ENCODE peak calls at places on chromosomes 4 and X, in six cellular contexts. Z, P, O, U, A and H are unnamed samples.

GRCh38 chrX:10172867-10173266 is 16.1 kb downstream of the CLCN4 start:
- DNase-seq in Z (no peak), P (peak), O (no peak), U (no peak), A (no peak), H (no peak)

GRCh38 chr4:144343143-144343755 is 202.7 kb upstream of the GYPA start:
- DNase-seq in Z (no peak), P (no peak), O (no peak), U (no peak), A (no peak), H (no peak)

GRCh38 chr4:24278693-24279092 is 305.7 kb downstream of the DHX15 start:
- DNase-seq in Z (peak), P (no peak), O (no peak), U (no peak), A (no peak), H (no peak)

GRCh38 chr4:1960170-1960825 is 48.5 kb downstream of the NELFA start:
- DNase-seq in Z (no peak), P (no peak), O (no peak), U (no peak), A (no peak), H (no peak)

GRCh38 chr4:168309781-168310180 is 8.8 kb downstream of the DDX60 start:
- DNase-seq in Z (peak), P (no peak), O (no peak), U (no peak), A (no peak), H (no peak)

GRCh38 chr4:101337688-101338087 is 9.6 kb downstream of the PPP3CA start:
- DNase-seq in Z (no peak), P (no peak), O (no peak), U (no peak), A (no peak), H (no peak)

GRCh38 chr4:147362868-147363440 is 117.9 kb upstream of the EDNRA start:
- DNase-seq in Z (peak), P (no peak), O (no peak), U (no peak), A (no peak), H (peak)

GRCh38 chrX:10574663-10575062 is 45.7 kb downstream of the MID1 start:
- DNase-seq in Z (no peak), P (no peak), O (no peak), U (no peak), A (no peak), H (no peak)

GRCh38 chrX:129737921-129738320 is 858 bp upstream of the XPNPEP2 start:
- DNase-seq in Z (peak), P (no peak), O (no peak), U (no peak), A (no peak), H (peak)

GRCh38 chr4:138645289-138645688 is 370.3 kb upstream of the NOCT start:
- DNase-seq in Z (peak), P (peak), O (no peak), U (no peak), A (no peak), H (no peak)

GRCh38 chr4:144574004-144574403 is 72.0 kb upstream of the HHIP start:
- DNase-seq in Z (no peak), P (no peak), O (no peak), U (no peak), A (no peak), H (no peak)